ENCODE peak calls at places on chromosome 5, in five cellular contexts. N is heart right ventricle; H is astrocyte; F is CD4-positive, CD25-positive, alpha-beta regulatory T cell; S is IMR-90. Y is an unnamed sample.

GRCh38 chr5:152711996-152712395 is 306.9 kb upstream of the NMUR2 start:
- DNase-seq in N (no peak), H (peak; percentile 14), S (no peak), F (no peak), Y (no peak)

GRCh38 chr5:83577036-83577636 is 105.6 kb downstream of the VCAN start:
- DNase-seq in N (no peak), S (peak; percentile 32), F (no peak), H (peak; percentile 70), Y (no peak)

GRCh38 chr5:136198453-136198852 is 5.5 kb upstream of the SMIM32 start:
- DNase-seq in F (no peak), S (no peak), N (no peak), H (no peak), Y (no peak)

GRCh38 chr5:179142434-179143198 is 82.4 kb downstream of the ZNF354C start:
- DNase-seq in F (no peak), N (no peak), S (peak; percentile 87), H (peak; percentile 73), Y (no peak)

GRCh38 chr5:91434348-91434747 is 51.2 kb upstream of the ARRDC3 start:
- DNase-seq in S (no peak), F (no peak), N (no peak), H (no peak), Y (no peak)

GRCh38 chr5:175797521-175798038 is 73.8 kb upstream of the CPLX2 start:
- DNase-seq in F (no peak), S (no peak), H (no peak), N (no peak), Y (no peak)

GRCh38 chr5:178674334-178674733 is 47.5 kb upstream of the CLK4 start:
- DNase-seq in S (no peak), N (no peak), H (peak; percentile 28), F (no peak), Y (no peak)

GRCh38 chr5:135324897-135325650 is 74.0 kb downstream of the MACROH2A1 start:
- DNase-seq in S (no peak), H (no peak), N (no peak), F (no peak), Y (peak; percentile 71)

GRCh38 chr5:107567901-107568671 is 102.7 kb downstream of the EFNA5 start:
- DNase-seq in N (no peak), H (no peak), S (no peak), F (no peak), Y (no peak)

GRCh38 chr5:28505121-28505520 is 1466.7 kb upstream of the CDH9 start:
- DNase-seq in H (no peak), S (no peak), F (no peak), N (no peak), Y (no peak)

GRCh38 chr5:44991693-44992092 is 182.9 kb downstream of the MRPS30 start:
- DNase-seq in F (no peak), S (no peak), H (no peak), N (no peak), Y (no peak)

DNA sequence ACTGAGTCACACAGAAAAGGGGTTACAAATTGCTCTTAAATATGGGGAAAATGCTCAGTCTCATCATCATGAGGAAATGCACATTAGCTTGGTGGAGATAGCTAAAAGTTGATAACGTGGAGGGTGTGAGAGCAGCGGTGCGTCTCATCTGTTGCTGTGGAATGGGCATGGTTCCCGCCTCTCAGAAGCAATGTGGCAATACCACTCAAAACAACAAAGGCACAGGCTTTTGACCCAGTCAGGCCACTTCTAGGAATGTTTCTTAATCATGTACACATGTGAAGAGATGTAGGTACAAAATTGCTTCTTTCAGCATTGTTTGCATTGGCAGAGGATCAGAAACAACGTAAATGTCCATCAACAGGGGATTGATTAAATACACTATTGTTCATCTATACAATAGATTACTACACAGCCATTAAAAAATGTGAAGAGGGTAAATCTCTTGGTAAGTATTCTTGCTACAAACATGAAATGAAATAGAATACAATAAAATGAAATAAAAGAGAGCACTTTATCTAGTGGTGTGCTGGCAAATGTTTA is 212.6 kb upstream of the MSX2 start:
- DNase-seq in S (no peak), H (peak; percentile 16), N (no peak), F (no peak), Y (no peak)
- H3K4me3 ChIP-seq in S (no peak overlapping the region), H (no peak overlapping the region), N (no peak overlapping the region), F (no peak overlapping the region), Y (no peak overlapping the region)

GRCh38 chr5:141135718-141136266 is 786 bp downstream of the PCDHB5 start:
- DNase-seq in H (no peak), S (no peak), F (no peak), N (no peak), Y (no peak)
- H3K4me3 ChIP-seq in H (peak overlapping the region; percentile 44), S (peak overlapping the region; percentile 45), F (peak overlapping the region; percentile 26), N (peak overlapping the region; percentile 54), Y (no peak overlapping the region)

DNA sequence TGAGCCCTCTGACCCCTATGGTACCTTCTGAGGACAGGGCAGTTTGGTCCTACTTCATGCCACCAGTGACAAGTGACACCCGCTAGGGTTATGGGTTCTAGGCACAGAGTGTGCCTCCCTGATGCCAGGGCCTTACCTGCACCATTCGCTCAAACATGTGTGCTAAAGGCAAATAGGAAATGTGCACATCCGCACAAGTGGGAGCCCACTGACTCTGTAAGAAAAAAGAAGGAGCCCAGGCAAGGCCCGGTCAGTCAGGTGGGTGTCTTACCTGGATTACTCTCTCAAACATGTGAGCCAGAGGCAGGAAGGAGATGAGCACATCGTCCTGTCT is 29.1 kb upstream of the MEIKIN start:
- DNase-seq in S (no peak), N (no peak), F (no peak), H (no peak), Y (no peak)
- H3K4me3 ChIP-seq in S (no peak overlapping the region), N (no peak overlapping the region), F (peak overlapping the region; percentile 65), H (no peak overlapping the region), Y (no peak overlapping the region)

DNA sequence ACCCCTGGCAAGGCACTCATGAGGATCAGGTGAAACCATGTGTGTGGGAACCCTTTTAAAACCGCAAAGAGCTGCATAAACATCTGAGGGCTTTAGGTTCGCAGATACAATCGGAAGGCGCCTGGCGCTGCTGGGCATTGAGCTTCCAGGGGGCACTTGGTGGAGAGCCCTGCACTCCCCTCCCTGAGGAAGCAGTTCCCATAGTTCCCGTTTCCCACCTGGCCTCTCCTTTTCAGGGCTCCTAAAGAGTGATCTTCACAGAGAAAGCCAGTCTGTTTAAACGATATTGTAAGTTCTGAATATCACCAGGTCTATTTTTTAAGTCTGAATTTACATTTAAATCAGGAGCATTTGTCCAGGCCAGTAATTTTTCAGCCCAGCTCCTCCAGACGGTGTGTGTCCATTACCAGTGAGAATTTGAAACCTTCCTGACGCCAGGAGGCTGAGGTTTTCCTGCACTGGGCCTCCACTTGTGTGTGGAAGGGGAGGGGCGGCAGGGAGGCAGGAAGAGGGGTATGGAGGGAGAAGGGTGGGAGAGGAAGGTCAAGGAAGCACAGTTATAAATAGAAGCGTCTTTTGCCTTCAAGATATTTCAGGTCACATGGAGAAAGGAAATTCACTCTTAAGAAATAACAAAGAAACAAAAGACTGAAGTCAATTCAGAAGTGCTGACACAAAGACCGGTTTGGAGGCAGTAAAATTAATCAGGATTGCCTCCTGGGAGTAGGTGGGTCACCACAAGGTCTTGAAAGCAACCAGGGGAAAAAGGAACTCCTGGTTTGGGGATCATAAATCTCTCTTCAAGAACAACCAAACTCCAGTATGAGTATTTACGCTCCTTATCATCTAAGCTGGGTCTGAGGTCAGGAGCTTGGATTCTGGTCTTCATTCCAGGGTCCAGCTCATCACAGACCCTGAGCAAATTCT is 14.3 kb upstream of the MGAT1 start:
- DNase-seq in S (peak; percentile 44), N (peak; percentile 64), F (no peak), H (peak; percentile 69), Y (peak; percentile 32)
- H3K4me3 ChIP-seq in S (no peak overlapping the region), N (no peak overlapping the region), F (peak overlapping the region; percentile 37), H (no peak overlapping the region), Y (no peak overlapping the region)

GRCh38 chr5:144030904-144031303 is 139.6 kb downstream of the YIPF5 start:
- DNase-seq in F (no peak), S (no peak), N (no peak), H (no peak), Y (no peak)

GRCh38 chr5:144028644-144029043 is 141.8 kb downstream of the YIPF5 start:
- DNase-seq in N (no peak), F (no peak), H (peak; percentile 91), S (peak; percentile 84), Y (no peak)

GRCh38 chr5:144026286-144026685 is 144.2 kb downstream of the YIPF5 start:
- DNase-seq in F (no peak), H (no peak), N (no peak), S (no peak), Y (no peak)

GRCh38 chr5:144024601-144025000 is 145.9 kb downstream of the YIPF5 start:
- DNase-seq in N (no peak), F (no peak), H (peak; percentile 27), S (peak; percentile 60), Y (no peak)

GRCh38 chr5:144028058-144028457 is 142.4 kb downstream of the YIPF5 start:
- DNase-seq in S (peak; percentile 51), N (no peak), F (no peak), H (peak; percentile 75), Y (no peak)
- H3K4me3 ChIP-seq in S (no peak overlapping the region), N (no peak overlapping the region), F (no peak overlapping the region), H (no peak overlapping the region), Y (no peak overlapping the region)

GRCh38 chr5:159311063-159311462 is 19.2 kb downstream of the IL12B start:
- DNase-seq in S (no peak), N (no peak), H (no peak), F (no peak), Y (no peak)
- H3K4me3 ChIP-seq in S (no peak overlapping the region), N (no peak overlapping the region), H (peak overlapping the region; percentile 43), F (no peak overlapping the region), Y (no peak overlapping the region)

GRCh38 chr5:151684690-151685361 is 1.9 kb downstream of the SPARC start:
- DNase-seq in N (no peak), S (peak; percentile 97), H (peak; percentile 95), F (no peak), Y (no peak)
- H3K4me3 ChIP-seq in N (peak overlapping the region; percentile 70), S (peak overlapping the region; percentile 84), H (peak overlapping the region; percentile 99), F (no peak overlapping the region), Y (no peak overlapping the region)

GRCh38 chr5:73946926-73947455 is 321.0 kb downstream of the ARHGEF28 start:
- DNase-seq in N (no peak), F (no peak), H (no peak), S (no peak), Y (no peak)
- H3K4me3 ChIP-seq in N (no peak overlapping the region), F (no peak overlapping the region), H (no peak overlapping the region), S (no peak overlapping the region), Y (no peak overlapping the region)

DNA sequence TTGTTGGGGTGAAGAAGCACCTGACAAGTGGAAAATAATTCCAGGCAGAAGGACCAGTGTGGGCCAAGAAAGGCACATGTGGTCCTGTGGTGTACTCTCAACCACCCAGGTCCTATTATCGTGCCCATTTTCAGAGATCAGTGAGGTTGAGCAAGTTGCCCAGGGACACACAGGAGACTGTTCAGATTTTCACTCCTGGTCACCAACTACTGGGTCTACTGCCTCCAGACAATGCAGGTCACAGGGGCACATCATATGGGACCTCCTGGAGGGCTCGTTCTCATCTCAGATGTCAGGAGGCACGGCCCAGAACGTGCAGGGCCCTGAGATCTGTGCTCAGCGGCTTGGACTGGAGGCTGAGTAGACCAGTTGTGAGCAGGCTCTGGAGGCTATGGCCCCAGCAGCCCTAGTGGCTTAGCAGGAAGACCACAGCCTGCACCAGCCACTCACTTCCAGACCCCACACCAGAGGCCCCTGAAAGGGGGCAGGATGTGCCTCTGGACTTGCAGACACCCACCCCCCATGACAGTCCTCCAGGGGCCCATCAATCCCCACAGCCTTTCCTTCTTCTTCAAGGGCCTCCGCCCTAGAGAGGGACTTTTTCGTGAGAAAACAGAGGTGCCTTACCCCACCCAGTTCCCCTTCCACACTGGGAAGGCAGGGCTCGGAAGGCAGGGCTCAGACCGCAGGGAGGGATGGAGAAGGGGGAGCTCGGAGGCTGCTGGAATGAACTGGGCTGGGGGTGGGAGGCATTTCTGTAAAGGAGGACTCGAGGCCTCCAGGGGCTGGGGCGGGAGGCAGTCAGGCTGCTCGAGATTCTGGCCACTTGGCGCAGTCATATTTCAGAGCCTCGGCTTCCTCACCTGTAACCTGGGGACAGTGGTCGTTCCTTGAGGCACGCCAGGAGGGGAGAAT is 82.7 kb upstream of the NEURL1B start:
- DNase-seq in N (no peak), F (no peak), S (no peak), H (no peak), Y (no peak)
- H3K4me3 ChIP-seq in N (peak overlapping the region; percentile 35), F (no peak overlapping the region), S (peak overlapping the region; percentile 3), H (peak overlapping the region; percentile 25), Y (no peak overlapping the region)